ENCODE peak calls at places on chromosomes 3 and 15, in five cellular contexts. L is GM12878, K is HepG2, Y is K562, B is H1. I is an unnamed sample.
A peak's percentile ranks its signal among the peaks of the same experiment; 100 is the strongest.

GRCh38 chr3:12962292-12962691 is 110.9 kb downstream of the IQSEC1 start:
- DNase-seq in Y (no peak), L (no peak), K (no peak), B (no peak), I (no peak)

GRCh38 chr15:41828747-41829270 is 917 bp downstream of the JMJD7 start:
- DNase-seq in L (no peak), K (no peak), Y (no peak), B (no peak), I (no peak)

GRCh38 chr3:127682576-127682975 is 9.8 kb downstream of the ABTB1 start:
- DNase-seq in B (peak; percentile 48), L (no peak), K (no peak), Y (no peak), I (peak; percentile 63)

GRCh38 chr3:30292192-30292893 is 314.1 kb upstream of the TGFBR2 start:
- DNase-seq in Y (no peak), L (no peak), B (no peak), K (peak; percentile 65), I (no peak)

GRCh38 chr3:38111696-38112377 is 25.1 kb downstream of the ACAA1 start:
- DNase-seq in L (no peak), K (no peak), B (no peak), Y (no peak), I (no peak)

GRCh38 chr3:34020761-34021635 is 222.6 kb downstream of the PDCD6IP start:
- DNase-seq in B (no peak), K (no peak), L (no peak), Y (no peak), I (no peak)

GRCh38 chr3:149339931-149340309 is 6.5 kb upstream of the TM4SF18 start:
- DNase-seq in B (no peak), K (peak; percentile 77), L (no peak), Y (no peak), I (peak; percentile 66)

GRCh38 chr3:136621628-136622027 is 130.6 kb downstream of the STAG1 start:
- DNase-seq in K (no peak), B (no peak), L (no peak), Y (no peak), I (no peak)

GRCh38 chr3:45816544-45816943 is 20.2 kb upstream of the SLC6A20 start:
- DNase-seq in K (no peak), Y (no peak), L (no peak), B (no peak), I (no peak)

GRCh38 chr15:101220060-101220459 is 31.8 kb downstream of the CHSY1 start:
- DNase-seq in B (no peak), Y (no peak), L (no peak), K (no peak), I (no peak)
- H4K20me1 ChIP-seq in B (peaks cover 17% of the 10 kb centered on the region), Y (peaks cover 4% of the 10 kb centered on the region), L (peaks cover 3% of the 10 kb centered on the region), K (peaks cover 29% of the 10 kb centered on the region), I (peaks cover 46% of the 10 kb centered on the region)

DNA sequence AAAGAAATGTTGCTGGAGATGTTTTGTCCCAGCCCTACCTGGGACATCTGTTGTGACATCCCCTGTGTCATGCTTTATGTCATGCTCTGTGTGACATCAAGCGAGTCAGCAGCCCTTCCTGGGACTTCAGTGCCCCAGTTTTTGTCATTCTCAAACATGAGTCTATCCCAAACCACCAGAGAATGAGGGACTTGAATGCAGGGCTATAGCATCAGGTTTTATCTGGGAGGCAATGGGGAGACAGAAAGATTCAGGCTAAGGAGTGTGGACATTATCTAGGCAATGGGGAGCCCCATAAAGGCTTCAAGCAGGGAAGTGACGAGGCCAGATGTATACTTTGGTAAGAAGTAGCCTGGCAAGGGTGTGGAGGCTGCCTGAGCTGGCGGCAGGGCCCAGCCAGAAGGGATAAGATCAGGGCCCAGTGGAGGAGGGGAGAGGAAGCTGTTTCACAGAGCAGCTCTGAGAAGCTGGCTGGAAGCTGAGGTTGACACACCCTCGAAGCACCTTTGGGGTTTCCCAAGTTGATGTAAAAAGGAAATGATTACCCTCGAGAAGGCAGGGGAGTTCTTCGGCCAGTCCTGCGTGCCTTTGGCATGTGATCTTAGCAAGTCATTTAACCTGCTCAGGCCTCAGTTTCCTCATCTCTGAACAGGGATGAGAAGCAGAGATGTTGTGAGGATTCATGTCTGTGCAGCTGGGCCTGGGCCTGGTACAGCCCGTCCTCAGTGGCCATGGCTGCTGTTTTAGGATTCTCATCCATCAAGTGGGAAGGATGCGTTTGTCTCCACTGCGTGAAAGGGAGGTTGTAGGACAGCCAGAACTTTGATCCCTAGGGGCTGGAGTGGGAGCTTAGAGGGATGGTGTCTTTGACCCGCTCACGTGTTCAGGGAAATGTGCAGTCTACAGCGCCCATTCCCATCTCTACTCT is 34.3 kb downstream of the IRAK2 start:
- DNase-seq in K (peak; percentile 12), B (no peak), L (peak; percentile 80), Y (peak; percentile 70), I (no peak)
- H3K4me2 ChIP-seq in K (no peak overlapping the region), B (no peak overlapping the region), L (peak overlapping the region; percentile 2), Y (peak overlapping the region; percentile 58), I (no peak overlapping the region)

GRCh38 chr3:191809326-191809949 is 348.5 kb downstream of the PYDC2 start:
- DNase-seq in K (peak; percentile 43), B (peak; percentile 50), L (no peak), Y (no peak), I (peak; percentile 49)
- TF ChIP-seq CREB1 in K (no peak), B (no peak), L (no peak), Y (no peak), I (no peak)

GRCh38 chr3:73007992-73008712 is 11.5 kb downstream of the PPP4R2 start:
- DNase-seq in L (no peak), B (no peak), Y (no peak), K (no peak), I (no peak)
- H4K20me1 ChIP-seq in L (no peaks in the 10 kb centered on the region), B (peaks cover 23% of the 10 kb centered on the region), Y (peaks cover 26% of the 10 kb centered on the region), K (peaks cover 98% of the 10 kb centered on the region), I (peaks cover 96% of the 10 kb centered on the region)

I was measured in GM23338.